ENCODE peak calls at places on chromosomes 7 and 10, in ten cellular contexts. B, J, K, S, O, Z, T, A, P and Y are unnamed samples. For H3K9me3, the result is how much of the 10 kb centered on the place peaks cover.

GRCh38 chr10:86265236-86265876 is 101.2 kb downstream of the GRID1 start:
- DNase-seq in Z (no peak), T (peak), A (no peak), S (no peak), K (no peak), J (peak), P (peak), B (no peak), O (no peak), Y (no peak)

GRCh38 chr7:36298145-36298544 is 91.5 kb upstream of the ANLN start:
- DNase-seq in B (no peak), S (no peak), K (no peak), O (no peak), P (no peak), A (no peak), J (no peak), T (no peak), Z (no peak), Y (no peak)

GRCh38 chr10:77562742-77563141 is 74.9 kb downstream of the KCNMA1 start:
- DNase-seq in J (no peak), O (no peak), S (no peak), A (no peak), P (no peak), B (no peak), Z (no peak), K (no peak), T (no peak), Y (no peak)

GRCh38 chr7:135774284-135774683 is 25.7 kb upstream of the FAM180A start:
- DNase-seq in B (peak), T (no peak), P (no peak), O (no peak), K (no peak), A (no peak), S (peak), J (no peak), Z (no peak), Y (no peak)

GRCh38 chr10:78925800-78926319 is 142.9 kb upstream of the ZMIZ1 start:
- DNase-seq in A (no peak), P (no peak), T (no peak), J (no peak), O (no peak), B (peak), S (no peak), K (no peak), Z (no peak), Y (no peak)

GRCh38 chr10:14742815-14743214 is 31.9 kb downstream of the FAM107B start:
- DNase-seq in T (no peak), P (no peak), S (peak), Z (no peak), O (no peak), A (no peak), J (no peak), B (no peak), K (no peak), Y (no peak)

GRCh38 chr7:95794917-95795515 is 22.7 kb downstream of the DYNC1I1 start:
- DNase-seq in T (no peak), S (peak), Z (no peak), K (no peak), J (no peak), B (no peak), O (no peak), P (no peak), A (no peak), Y (peak)

GRCh38 chr7:106788637-106789036 is 76.4 kb upstream of the PIK3CG start:
- DNase-seq in Z (no peak), A (no peak), J (no peak), P (no peak), O (no peak), K (no peak), B (no peak), S (no peak), T (no peak), Y (no peak)

DNA sequence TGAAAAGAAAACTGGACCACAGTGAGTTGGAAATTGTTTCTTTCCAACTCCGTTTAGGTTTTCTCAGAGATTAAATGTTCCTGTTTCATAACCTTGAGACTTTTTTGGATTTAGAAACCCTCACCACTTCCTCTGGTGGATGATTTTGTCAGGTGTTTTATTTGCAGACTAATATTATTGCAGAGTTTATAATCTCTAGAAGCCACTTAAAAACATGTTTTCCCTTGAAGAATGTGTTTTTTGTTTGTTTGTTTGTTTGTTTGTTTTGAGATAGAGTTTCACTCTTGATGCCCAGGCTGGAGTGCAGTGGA is 520 bp upstream of the MICU1 start:
- DNase-seq in B (no peak), A (no peak), K (no peak), S (no peak), J (no peak), T (no peak), O (no peak), Z (no peak), P (no peak), Y (no peak)
- H3K27ac ChIP-seq in B (peak), A (peak), K (peak), S (peak), J (peak), T (peak), O (peak), Z (peak), P (peak), Y (peak)

GRCh38 chr10:75431180-75432111 is at the start of gene LRMDA:
- DNase-seq in A (no peak), T (no peak), P (peak), O (peak), K (peak), Z (peak), J (no peak), S (peak), B (peak), Y (peak)
- TF ChIP-seq POLR2A in A (no peak), T (no peak), P (no peak), O (peak), K (peak), Z (no peak), J (no peak), S (peak), B (no peak), Y (no peak)

DNA sequence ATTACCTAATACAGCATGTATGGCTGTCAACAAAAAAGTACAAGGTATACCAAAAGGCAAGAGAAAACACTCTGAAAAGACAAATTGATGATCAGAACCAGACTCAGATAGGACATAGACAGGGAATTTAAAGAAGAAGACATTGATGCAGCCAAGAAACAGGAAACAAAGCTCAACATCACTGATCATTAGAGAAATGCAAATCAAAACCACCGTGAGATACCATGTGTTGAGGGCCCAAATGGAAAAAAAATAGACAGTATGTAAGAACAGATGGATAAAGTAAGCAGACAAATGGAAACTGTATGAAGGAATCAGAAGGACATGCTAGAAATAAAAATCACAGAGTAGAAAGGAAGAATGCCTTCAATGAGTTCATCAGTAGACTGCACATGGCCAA is 23.3 kb downstream of the CARD11 start:
- DNase-seq in T (no peak), J (no peak), A (no peak), B (no peak), O (no peak), K (no peak), Z (no peak), S (no peak), P (no peak), Y (no peak)
- H3K9me3 ChIP-seq in T (under half), J (under half), A (under half), B (under half), O (under half), K (under half), Z (under half), S (under half), P (under half), Y (under half)

DNA sequence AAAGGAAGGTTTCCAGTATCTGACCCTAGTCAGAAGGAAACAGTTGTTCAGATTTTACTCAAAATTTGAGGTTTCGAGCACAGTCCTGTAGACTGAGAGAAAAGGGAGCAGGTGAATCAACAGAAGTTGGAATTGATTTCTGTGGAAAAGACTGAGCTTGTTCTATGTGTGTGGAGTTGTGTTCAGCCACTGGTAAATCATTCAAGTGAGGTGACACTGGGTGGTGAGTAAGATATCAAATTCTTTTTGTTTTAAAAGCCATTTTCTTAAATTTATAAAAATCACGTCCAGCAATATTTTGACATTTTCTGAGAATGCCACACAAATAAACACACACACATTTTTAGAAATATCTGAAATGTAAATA is 165.1 kb downstream of the HGF start:
- DNase-seq in P (no peak), J (no peak), T (no peak), K (no peak), A (no peak), Z (no peak), S (no peak), B (no peak), O (no peak), Y (no peak)
- H3K27ac ChIP-seq in P (peak), J (no peak), T (no peak), K (no peak), A (no peak), Z (no peak), S (no peak), B (no peak), O (no peak), Y (no peak)

GRCh38 chr7:23380556-23380955 is 81.4 kb downstream of the MALSU1 start:
- DNase-seq in B (no peak), S (no peak), T (no peak), J (no peak), K (no peak), Z (no peak), A (no peak), O (no peak), P (no peak), Y (no peak)

GRCh38 chr7:23378996-23379395 is 79.9 kb downstream of the MALSU1 start:
- DNase-seq in B (no peak), P (no peak), S (no peak), J (no peak), T (no peak), K (no peak), Z (no peak), O (no peak), A (no peak), Y (no peak)

GRCh38 chr7:23373151-23374004 is 74.2 kb downstream of the MALSU1 start:
- DNase-seq in P (no peak), S (no peak), O (no peak), J (no peak), B (no peak), A (no peak), Z (no peak), K (no peak), T (no peak), Y (no peak)

GRCh38 chr7:23380961-23381360 is 81.8 kb downstream of the MALSU1 start:
- DNase-seq in T (no peak), K (no peak), S (no peak), P (no peak), J (no peak), O (no peak), A (no peak), B (no peak), Z (no peak), Y (no peak)

DNA sequence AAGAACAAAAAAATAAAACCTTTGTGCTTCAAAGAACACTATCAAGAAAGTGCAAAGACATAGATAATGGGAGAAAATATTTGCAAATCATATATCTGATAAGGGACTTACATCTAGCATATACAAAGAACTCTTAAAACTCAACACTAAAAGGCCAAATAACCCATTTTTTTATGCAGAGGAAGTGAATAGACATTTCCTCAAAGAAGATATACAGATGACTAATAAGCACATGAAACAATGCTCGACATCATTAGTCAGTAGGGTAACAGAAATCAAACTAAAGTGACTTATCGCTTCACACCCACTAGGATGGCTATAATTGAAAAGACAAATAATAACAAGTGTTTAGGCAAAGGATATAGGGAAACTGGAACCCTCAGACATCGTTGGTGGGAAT is 78.0 kb downstream of the MALSU1 start:
- DNase-seq in S (no peak), J (no peak), K (no peak), B (no peak), A (no peak), Z (no peak), P (no peak), T (no peak), O (no peak), Y (no peak)
- TF ChIP-seq POLR2A in S (no peak), J (no peak), K (no peak), B (no peak), A (no peak), Z (no peak), P (no peak), T (no peak), O (no peak), Y (no peak)